ENCODE peak calls at places on chromosomes 12 and 14, in four cellular contexts. K is fibroblast of lung; A is aorta; L is CD4-positive, alpha-beta T cell. T is an unnamed sample.

GRCh38 chr12:69553626-69554248 is 31.5 kb upstream of the CCT2 start:
- DNase-seq in A (no peak), K (peak; percentile 71), L (no peak), T (peak; percentile 28)

GRCh38 chr12:121860257-121860656 is 1.6 kb upstream of the HPD start:
- DNase-seq in A (no peak), K (no peak), L (no peak), T (no peak)

GRCh38 chr14:52446355-52446754 is 106.0 kb downstream of the TXNDC16 start:
- DNase-seq in K (no peak), L (no peak), A (no peak), T (no peak)

GRCh38 chr12:39935275-39935674 is 170.6 kb downstream of the SLC2A13 start:
- DNase-seq in L (no peak), K (peak; percentile 21), A (no peak), T (no peak)

GRCh38 chr12:76409074-76409473 is 60.9 kb upstream of the BBS10 start:
- DNase-seq in K (no peak), A (no peak), L (no peak), T (no peak)

GRCh38 chr14:105999361-106000028 is 473.1 kb downstream of the TMEM121 start:
- DNase-seq in K (no peak), A (peak; percentile 73), L (peak; percentile 48), T (peak; percentile 93)

GRCh38 chr12:77724367-77724957 is 106.2 kb upstream of the NAV3 start:
- DNase-seq in A (no peak), L (no peak), K (peak; percentile 71), T (no peak)

GRCh38 chr14:72613196-72613974 is 280.5 kb downstream of the DPF3 start:
- DNase-seq in A (peak; percentile 72), L (no peak), K (peak; percentile 47), T (peak; percentile 90)

GRCh38 chr14:68637106-68638021 is 155.5 kb downstream of the ZFP36L1 start:
- DNase-seq in A (no peak), K (peak; percentile 62), L (no peak), T (no peak)

GRCh38 chr14:91870001-91870400 is 2.7 kb upstream of the TC2N start:
- DNase-seq in K (no peak), L (peak; percentile 82), A (no peak), T (no peak)

GRCh38 chr12:8032242-8033152 is at the start of gene FOXJ2:
- DNase-seq in L (peak; percentile 78), K (peak; percentile 67), A (peak; percentile 87), T (peak; percentile 71)

GRCh38 chr12:68154768-68155167 is 4.8 kb downstream of the IFNG start:
- DNase-seq in K (no peak), A (no peak), L (no peak), T (no peak)

GRCh38 chr12:106171117-106171750 is 32.5 kb upstream of the NUAK1 start:
- DNase-seq in K (no peak), L (no peak), A (no peak), T (peak; percentile 24)

GRCh38 chr12:69330475-69331473 is 17.4 kb upstream of the LYZ start:
- DNase-seq in K (peak; percentile 11), L (peak; percentile 68), A (no peak), T (peak; percentile 48)

GRCh38 chr12:42426733-42427132 is 100.8 kb downstream of the PPHLN1 start:
- DNase-seq in A (no peak), K (peak; percentile 51), L (no peak), T (no peak)

GRCh38 chr12:108101605-108102175 is 27.4 kb upstream of the WSCD2 start:
- DNase-seq in L (no peak), K (no peak), A (no peak), T (no peak)

GRCh38 chr12:89873745-89874144 is 165.1 kb upstream of the ATP2B1 start:
- DNase-seq in L (no peak), A (no peak), K (peak; percentile 42), T (no peak)

GRCh38 chr14:99519347-99519881 is 38.2 kb downstream of the CCNK start:
- DNase-seq in A (peak; percentile 32), L (no peak), K (no peak), T (no peak)

GRCh38 chr12:92055877-92056276 is 89.8 kb downstream of the BTG1 start:
- DNase-seq in A (no peak), K (no peak), L (peak; percentile 64), T (no peak)

GRCh38 chr12:83042441-83043215 is 355.9 kb downstream of the TMTC2 start:
- DNase-seq in L (no peak), A (no peak), K (no peak), T (no peak)

GRCh38 chr14:30227871-30228270 is 300.2 kb upstream of the PRKD1 start:
- DNase-seq in L (no peak), K (peak; percentile 82), A (peak; percentile 50), T (no peak)

GRCh38 chr14:30225171-30225570 is 297.5 kb upstream of the PRKD1 start:
- DNase-seq in L (no peak), K (no peak), A (no peak), T (no peak)

GRCh38 chr14:30223966-30224365 is 296.3 kb upstream of the PRKD1 start:
- DNase-seq in K (peak; percentile 13), L (no peak), A (peak; percentile 74), T (no peak)

GRCh38 chr14:30230719-30231118 is 303.1 kb upstream of the PRKD1 start:
- DNase-seq in L (no peak), K (no peak), A (no peak), T (no peak)

GRCh38 chr14:30227436-30227835 is 299.8 kb upstream of the PRKD1 start:
- DNase-seq in L (no peak), K (peak; percentile 91), A (no peak), T (no peak)
- H3K27ac ChIP-seq in L (no peak overlapping the region), K (peak overlapping the region; percentile 44), A (peak overlapping the region; percentile 36), T (no peak overlapping the region)

DNA sequence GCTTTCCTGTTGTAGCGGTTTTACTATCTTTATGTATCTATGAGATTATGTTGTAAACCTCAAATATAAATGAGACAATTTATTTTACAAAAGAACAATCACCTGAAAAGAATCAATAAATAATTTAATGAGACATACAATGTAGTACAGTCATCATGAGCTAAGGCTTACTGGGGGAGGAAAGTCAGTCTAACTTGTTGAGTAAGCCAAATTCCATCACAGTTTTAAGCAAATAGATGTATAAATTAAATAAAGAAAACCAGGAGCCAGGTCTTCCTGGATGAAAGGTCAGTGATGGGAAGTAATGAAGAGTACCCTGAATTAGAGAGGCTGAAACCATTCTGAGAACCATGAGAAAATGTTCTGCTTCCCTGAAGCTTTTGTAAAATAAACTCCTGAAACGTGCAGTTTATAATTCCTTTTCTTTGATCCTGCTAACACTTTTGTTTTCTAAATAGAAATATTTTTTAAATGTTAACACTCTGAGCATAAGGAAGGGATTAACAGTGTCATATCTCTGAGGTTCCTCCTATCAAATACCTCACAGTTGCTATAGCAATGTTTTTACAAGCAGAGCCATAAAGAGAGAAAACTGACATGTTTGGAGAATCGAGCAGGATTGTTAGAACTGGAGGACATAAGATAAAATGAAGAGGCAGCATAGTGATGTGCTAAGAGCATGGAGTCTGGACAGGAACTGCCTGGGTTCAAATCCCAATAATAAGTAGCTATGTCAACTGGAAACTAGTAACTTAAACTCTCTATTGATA is 444.9 kb upstream of the FOXG1 start:
- DNase-seq in K (no peak), A (no peak), L (no peak), T (no peak)
- H3K27ac ChIP-seq in K (no peak overlapping the region), A (no peak overlapping the region), L (no peak overlapping the region), T (no peak overlapping the region)

GRCh38 chr14:35268946-35269345 is 23.2 kb upstream of the PSMA6 start:
- DNase-seq in L (no peak), A (no peak), K (no peak), T (no peak)
- H3K27ac ChIP-seq in L (no peak overlapping the region), A (no peak overlapping the region), K (no peak overlapping the region), T (no peak overlapping the region)

DNA sequence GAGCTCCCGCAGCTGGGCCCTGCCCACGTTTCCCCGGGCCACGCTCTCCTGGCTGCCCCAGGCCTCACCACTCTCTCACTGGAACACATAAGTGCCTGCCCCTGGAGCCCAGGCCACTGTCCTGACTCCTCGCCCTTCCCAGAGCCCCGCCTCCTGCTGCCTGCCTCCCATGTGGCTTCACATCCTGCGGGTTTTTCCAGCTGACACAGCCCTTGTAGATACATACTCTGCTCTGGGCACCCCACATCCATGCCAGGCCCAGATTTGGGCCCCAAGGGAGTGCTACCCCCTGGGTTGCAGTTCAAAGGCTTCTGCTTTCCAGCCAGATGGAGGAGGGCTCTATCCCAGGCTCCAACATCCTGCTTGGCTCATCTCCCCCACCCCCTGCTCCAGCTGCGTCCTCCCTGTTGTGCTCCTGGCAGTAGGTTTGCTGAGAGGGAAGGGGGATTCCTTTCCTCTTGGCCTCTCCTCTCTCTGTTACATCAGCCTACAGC is 60.1 kb downstream of the TSPAN9 start:
- DNase-seq in L (no peak), A (peak; percentile 74), K (peak; percentile 30), T (peak; percentile 56)
- H3K27ac ChIP-seq in L (no peak overlapping the region), A (no peak overlapping the region), K (no peak overlapping the region), T (no peak overlapping the region)